ENCODE peak calls at places on chromosomes 13 and 19, in seven cellular contexts. Z, M, E, F, D, T and V are unnamed samples.

GRCh38 chr13:100521912-100522490 is 66.6 kb downstream of the GGACT start:
- DNase-seq in Z (no peak), M (no peak), E (no peak), F (no peak), D (no peak), T (no peak), V (no peak)

GRCh38 chr19:45016388-45017314 is 15.4 kb downstream of the RELB start:
- DNase-seq in Z (no peak), M (peak), E (peak), F (peak), D (peak), T (peak), V (peak)

GRCh38 chr19:28846094-28846812 is 366.7 kb downstream of the UQCRFS1 start:
- DNase-seq in Z (no peak), M (no peak), E (no peak), F (no peak), D (no peak), T (no peak), V (no peak)

GRCh38 chr13:93726173-93727019 is 499.8 kb downstream of the GPC6 start:
- DNase-seq in Z (no peak), M (no peak), E (no peak), F (no peak), D (no peak), T (no peak), V (no peak)

GRCh38 chr19:44847144-44848035 is 1.3 kb downstream of the NECTIN2 start:
- DNase-seq in Z (no peak), M (no peak), E (peak), F (peak), D (peak), T (peak), V (peak)

GRCh38 chr13:49098771-49099512 is 121.2 kb upstream of the MLNR start:
- DNase-seq in Z (no peak), M (no peak), E (peak), F (peak), D (peak), T (no peak), V (no peak)

GRCh38 chr19:46537136-46538097 is 41.8 kb upstream of the PNMA8B start:
- DNase-seq in Z (no peak), M (peak), E (peak), F (no peak), D (peak), T (peak), V (peak)

GRCh38 chr13:103156346-103156998 is 90.3 kb upstream of the SLC10A2 start:
- DNase-seq in Z (no peak), M (no peak), E (no peak), F (no peak), D (no peak), T (no peak), V (no peak)

GRCh38 chr19:18336121-18336520 is 4.3 kb upstream of the PGPEP1 start:
- DNase-seq in Z (no peak), M (no peak), E (no peak), F (no peak), D (no peak), T (no peak), V (no peak)

GRCh38 chr13:42275098-42275471 is 3.1 kb downstream of the AKAP11 start:
- DNase-seq in Z (no peak), M (no peak), E (no peak), F (no peak), D (peak), T (no peak), V (no peak)

GRCh38 chr13:37715606-37716015 is 117.0 kb upstream of the POSTN start:
- DNase-seq in Z (no peak), M (no peak), E (peak), F (peak), D (peak), T (no peak), V (no peak)

GRCh38 chr13:42345367-42345766 is 73.4 kb downstream of the AKAP11 start:
- DNase-seq in Z (no peak), M (no peak), E (no peak), F (no peak), D (no peak), T (no peak), V (no peak)

GRCh38 chr19:45075215-45076028 is 856 bp downstream of the ZNF296 start:
- DNase-seq in Z (no peak), M (no peak), E (peak), F (peak), D (peak), T (peak), V (peak)

GRCh38 chr19:4523306-4524110 is 5.2 kb upstream of the PLIN4 start:
- DNase-seq in Z (no peak), M (no peak), E (no peak), F (no peak), D (peak), T (no peak), V (peak)

GRCh38 chr13:101127741-101128353 is 288.5 kb downstream of the NALCN start:
- DNase-seq in Z (peak), M (no peak), E (peak), F (peak), D (peak), T (peak), V (no peak)

GRCh38 chr19:45103625-45104319 is 10.8 kb downstream of the PPP1R37 start:
- DNase-seq in Z (peak), M (no peak), E (no peak), F (no peak), D (no peak), T (no peak), V (no peak)

GRCh38 chr13:38849316-38849715 is 141.3 kb downstream of the STOML3 start:
- DNase-seq in Z (no peak), M (no peak), E (no peak), F (no peak), D (peak), T (no peak), V (no peak)

GRCh38 chr13:24718192-24718965 is 38.2 kb downstream of the ATP12A start:
- DNase-seq in Z (no peak), M (no peak), E (no peak), F (no peak), D (no peak), T (no peak), V (no peak)

GRCh38 chr19:32022044-32022945 is 323.1 kb upstream of the ZNF507 start:
- DNase-seq in Z (no peak), M (no peak), E (no peak), F (no peak), D (no peak), T (no peak), V (no peak)

GRCh38 chr19:5360003-5360820 is 19.6 kb upstream of the PTPRS start:
- DNase-seq in Z (no peak), M (no peak), E (no peak), F (no peak), D (peak), T (no peak), V (no peak)

GRCh38 chr19:1882089-1882785 is 3.1 kb downstream of the ABHD17A start:
- DNase-seq in Z (no peak), M (peak), E (no peak), F (no peak), D (no peak), T (no peak), V (no peak)

GRCh38 chr19:18507021-18507726 is 14.7 kb downstream of the ELL start:
- DNase-seq in Z (no peak), M (no peak), E (no peak), F (peak), D (no peak), T (no peak), V (peak)

GRCh38 chr19:34274284-34274826 is 20.0 kb downstream of the GARRE1 start:
- DNase-seq in Z (no peak), M (no peak), E (peak), F (no peak), D (peak), T (no peak), V (no peak)

GRCh38 chr19:14826006-14826405 is 9.0 kb downstream of the OR7A5 start:
- DNase-seq in Z (no peak), M (no peak), E (no peak), F (no peak), D (no peak), T (no peak), V (no peak)

GRCh38 chr13:45768668-45769067 is 66.5 kb downstream of the CBY2 start:
- DNase-seq in Z (no peak), M (no peak), E (no peak), F (no peak), D (no peak), T (no peak), V (no peak)

GRCh38 chr13:45812599-45813372 is 38.8 kb downstream of the SIAH3 start:
- DNase-seq in Z (no peak), M (no peak), E (no peak), F (no peak), D (no peak), T (no peak), V (no peak)

GRCh38 chr19:55069137-55069858 is 6.3 kb upstream of the RDH13 start:
- DNase-seq in Z (no peak), M (no peak), E (no peak), F (peak), D (peak), T (peak), V (no peak)

GRCh38 chr13:111178417-111178816 is 63.3 kb downstream of the ARHGEF7 start:
- DNase-seq in Z (no peak), M (no peak), E (no peak), F (no peak), D (no peak), T (no peak), V (no peak)

GRCh38 chr13:50521750-50522149 is 321.7 kb downstream of the DLEU7 start:
- DNase-seq in Z (no peak), M (no peak), E (no peak), F (peak), D (peak), T (peak), V (no peak)

GRCh38 chr19:33064117-33064777 is 441 bp downstream of the RHPN2 start:
- DNase-seq in Z (no peak), M (no peak), E (no peak), F (no peak), D (peak), T (peak), V (no peak)

GRCh38 chr19:2315818-2316353 is 7.9 kb upstream of the LINGO3 start:
- DNase-seq in Z (no peak), M (no peak), E (peak), F (peak), D (peak), T (no peak), V (peak)

GRCh38 chr19:39915101-39915847 is 19.2 kb downstream of the FCGBP start:
- DNase-seq in Z (no peak), M (no peak), E (no peak), F (no peak), D (no peak), T (no peak), V (no peak)

GRCh38 chr13:79775830-79776229 is 294.9 kb downstream of the NDFIP2 start:
- DNase-seq in Z (no peak), M (no peak), E (peak), F (peak), D (peak), T (peak), V (no peak)

GRCh38 chr19:46240693-46241092 is 11.2 kb downstream of the IGFL1 start:
- DNase-seq in Z (no peak), M (no peak), E (no peak), F (no peak), D (no peak), T (no peak), V (no peak)

GRCh38 chr13:97369269-97369893 is 64.6 kb upstream of the RAP2A start:
- DNase-seq in Z (no peak), M (no peak), E (no peak), F (no peak), D (peak), T (no peak), V (no peak)